ENCODE peak calls at places on chromosomes 11 and 22, in nine cellular contexts. One of them, this sample, is unnamed.

GRCh38 chr11:68214173-68215086 is 1.3 kb upstream of the KMT5B start:
- DNase-seq in tibial nerve: no peak
- DNase-seq in RPMI7951: no peak
- DNase-seq in stimulated activated CD4-positive, alpha-beta T cell treated with anti-CD3 and anti-CD28 coated beads, Interleukin-2, amount 100 ng/mL, for 48 hours: no peak
- DNase-seq in mammary epithelial cell: no peak
- DNase-seq in HEK293T: peak; percentile 30
- DNase-seq in choroid plexus epithelial cell: peak; percentile 14
- DNase-seq in H1: no peak
- DNase-seq in heart left ventricle: peak; percentile 48
- DNase-seq in this sample: peak; percentile 21

GRCh38 chr22:27581688-27582087 is 219.9 kb downstream of the MN1 start:
- DNase-seq in tibial nerve: peak; percentile 91
- DNase-seq in RPMI7951: no peak
- DNase-seq in stimulated activated CD4-positive, alpha-beta T cell treated with anti-CD3 and anti-CD28 coated beads, Interleukin-2, amount 100 ng/mL, for 48 hours: no peak
- DNase-seq in mammary epithelial cell: no peak
- DNase-seq in HEK293T: no peak
- DNase-seq in choroid plexus epithelial cell: peak; percentile 55
- DNase-seq in H1: no peak
- DNase-seq in heart left ventricle: peak; percentile 93
- DNase-seq in this sample: no peak

GRCh38 chr11:12585861-12586260 is 88.4 kb upstream of the TEAD1 start:
- DNase-seq in tibial nerve: no peak
- DNase-seq in RPMI7951: peak; percentile 38
- DNase-seq in stimulated activated CD4-positive, alpha-beta T cell treated with anti-CD3 and anti-CD28 coated beads, Interleukin-2, amount 100 ng/mL, for 48 hours: no peak
- DNase-seq in mammary epithelial cell: no peak
- DNase-seq in HEK293T: no peak
- DNase-seq in choroid plexus epithelial cell: peak; percentile 46
- DNase-seq in H1: no peak
- DNase-seq in heart left ventricle: no peak
- DNase-seq in this sample: no peak

GRCh38 chr11:3786781-3787428 is 10.4 kb downstream of the NUP98 start:
- DNase-seq in tibial nerve: no peak
- DNase-seq in RPMI7951: no peak
- DNase-seq in stimulated activated CD4-positive, alpha-beta T cell treated with anti-CD3 and anti-CD28 coated beads, Interleukin-2, amount 100 ng/mL, for 48 hours: no peak
- DNase-seq in mammary epithelial cell: no peak
- DNase-seq in HEK293T: no peak
- DNase-seq in choroid plexus epithelial cell: no peak
- DNase-seq in H1: no peak
- DNase-seq in heart left ventricle: no peak
- DNase-seq in this sample: no peak

GRCh38 chr22:17597217-17597616 is 31.3 kb downstream of the ATP6V1E1 start:
- DNase-seq in tibial nerve: no peak
- DNase-seq in RPMI7951: no peak
- DNase-seq in stimulated activated CD4-positive, alpha-beta T cell treated with anti-CD3 and anti-CD28 coated beads, Interleukin-2, amount 100 ng/mL, for 48 hours: no peak
- DNase-seq in mammary epithelial cell: no peak
- DNase-seq in HEK293T: no peak
- DNase-seq in choroid plexus epithelial cell: peak; percentile 38
- DNase-seq in H1: no peak
- DNase-seq in heart left ventricle: no peak
- DNase-seq in this sample: no peak

GRCh38 chr11:88680806-88681205 is 343.3 kb upstream of the CTSC start:
- DNase-seq in tibial nerve: no peak
- DNase-seq in RPMI7951: peak; percentile 43
- DNase-seq in stimulated activated CD4-positive, alpha-beta T cell treated with anti-CD3 and anti-CD28 coated beads, Interleukin-2, amount 100 ng/mL, for 48 hours: no peak
- DNase-seq in mammary epithelial cell: peak; percentile 92
- DNase-seq in HEK293T: no peak
- DNase-seq in choroid plexus epithelial cell: peak; percentile 10
- DNase-seq in H1: no peak
- DNase-seq in heart left ventricle: no peak
- DNase-seq in this sample: peak; percentile 88

GRCh38 chr11:94424662-94425061 is 23.4 kb upstream of the GPR83 start:
- DNase-seq in tibial nerve: no peak
- DNase-seq in RPMI7951: no peak
- DNase-seq in stimulated activated CD4-positive, alpha-beta T cell treated with anti-CD3 and anti-CD28 coated beads, Interleukin-2, amount 100 ng/mL, for 48 hours: no peak
- DNase-seq in mammary epithelial cell: no peak
- DNase-seq in HEK293T: no peak
- DNase-seq in choroid plexus epithelial cell: peak; percentile 58
- DNase-seq in H1: no peak
- DNase-seq in heart left ventricle: no peak
- DNase-seq in this sample: peak; percentile 35

GRCh38 chr22:19407649-19408606 is 23.6 kb downstream of the HIRA start:
- DNase-seq in tibial nerve: no peak
- DNase-seq in RPMI7951: peak; percentile 21
- DNase-seq in stimulated activated CD4-positive, alpha-beta T cell treated with anti-CD3 and anti-CD28 coated beads, Interleukin-2, amount 100 ng/mL, for 48 hours: no peak
- DNase-seq in mammary epithelial cell: no peak
- DNase-seq in HEK293T: no peak
- DNase-seq in choroid plexus epithelial cell: peak; percentile 34
- DNase-seq in H1: no peak
- DNase-seq in heart left ventricle: peak; percentile 58
- DNase-seq in this sample: no peak

GRCh38 chr11:35822815-35823495 is 120.9 kb upstream of the LDLRAD3 start:
- DNase-seq in tibial nerve: no peak
- DNase-seq in RPMI7951: peak; percentile 13
- DNase-seq in stimulated activated CD4-positive, alpha-beta T cell treated with anti-CD3 and anti-CD28 coated beads, Interleukin-2, amount 100 ng/mL, for 48 hours: no peak
- DNase-seq in mammary epithelial cell: no peak
- DNase-seq in HEK293T: no peak
- DNase-seq in choroid plexus epithelial cell: peak; percentile 41
- DNase-seq in H1: no peak
- DNase-seq in heart left ventricle: no peak
- DNase-seq in this sample: no peak

GRCh38 chr22:35905894-35906293 is 122.7 kb downstream of the RBFOX2 start:
- DNase-seq in tibial nerve: no peak
- DNase-seq in RPMI7951: no peak
- DNase-seq in stimulated activated CD4-positive, alpha-beta T cell treated with anti-CD3 and anti-CD28 coated beads, Interleukin-2, amount 100 ng/mL, for 48 hours: no peak
- DNase-seq in mammary epithelial cell: no peak
- DNase-seq in HEK293T: no peak
- DNase-seq in choroid plexus epithelial cell: no peak
- DNase-seq in H1: no peak
- DNase-seq in heart left ventricle: no peak
- DNase-seq in this sample: peak; percentile 37

GRCh38 chr22:35921777-35922176 is 106.8 kb downstream of the RBFOX2 start:
- DNase-seq in tibial nerve: peak; percentile 81
- DNase-seq in RPMI7951: peak; percentile 90
- DNase-seq in stimulated activated CD4-positive, alpha-beta T cell treated with anti-CD3 and anti-CD28 coated beads, Interleukin-2, amount 100 ng/mL, for 48 hours: peak; percentile 16
- DNase-seq in mammary epithelial cell: peak; percentile 87
- DNase-seq in HEK293T: peak; percentile 71
- DNase-seq in choroid plexus epithelial cell: peak; percentile 92
- DNase-seq in H1: no peak
- DNase-seq in heart left ventricle: peak; percentile 69
- DNase-seq in this sample: peak; percentile 88

GRCh38 chr11:1757861-1758610 is 5.7 kb downstream of the CTSD start:
- DNase-seq in tibial nerve: no peak
- DNase-seq in RPMI7951: no peak
- DNase-seq in stimulated activated CD4-positive, alpha-beta T cell treated with anti-CD3 and anti-CD28 coated beads, Interleukin-2, amount 100 ng/mL, for 48 hours: peak; percentile 44
- DNase-seq in mammary epithelial cell: no peak
- DNase-seq in HEK293T: no peak
- DNase-seq in choroid plexus epithelial cell: no peak
- DNase-seq in H1: no peak
- DNase-seq in heart left ventricle: peak; percentile 37
- DNase-seq in this sample: no peak

GRCh38 chr11:96257972-96258951 is 84.7 kb downstream of the MAML2 start:
- DNase-seq in tibial nerve: no peak
- DNase-seq in RPMI7951: peak; percentile 75
- DNase-seq in stimulated activated CD4-positive, alpha-beta T cell treated with anti-CD3 and anti-CD28 coated beads, Interleukin-2, amount 100 ng/mL, for 48 hours: no peak
- DNase-seq in mammary epithelial cell: no peak
- DNase-seq in HEK293T: no peak
- DNase-seq in choroid plexus epithelial cell: peak; percentile 77
- DNase-seq in H1: no peak
- DNase-seq in heart left ventricle: no peak
- DNase-seq in this sample: no peak

GRCh38 chr11:13440100-13440855 is 22.7 kb downstream of the BTBD10 start:
- DNase-seq in tibial nerve: no peak
- DNase-seq in RPMI7951: peak; percentile 87
- DNase-seq in stimulated activated CD4-positive, alpha-beta T cell treated with anti-CD3 and anti-CD28 coated beads, Interleukin-2, amount 100 ng/mL, for 48 hours: no peak
- DNase-seq in mammary epithelial cell: peak; percentile 93
- DNase-seq in HEK293T: peak; percentile 43
- DNase-seq in choroid plexus epithelial cell: peak; percentile 96
- DNase-seq in H1: no peak
- DNase-seq in heart left ventricle: no peak
- DNase-seq in this sample: peak; percentile 92

GRCh38 chr11:10550503-10550902 is 9.5 kb upstream of the RNF141 start:
- DNase-seq in tibial nerve: no peak
- DNase-seq in RPMI7951: peak; percentile 61
- DNase-seq in stimulated activated CD4-positive, alpha-beta T cell treated with anti-CD3 and anti-CD28 coated beads, Interleukin-2, amount 100 ng/mL, for 48 hours: no peak
- DNase-seq in mammary epithelial cell: peak; percentile 63
- DNase-seq in HEK293T: no peak
- DNase-seq in choroid plexus epithelial cell: peak; percentile 72
- DNase-seq in H1: no peak
- DNase-seq in heart left ventricle: no peak
- DNase-seq in this sample: peak; percentile 49

GRCh38 chr11:95505927-95506426 is 275.0 kb upstream of the SESN3 start:
- DNase-seq in tibial nerve: no peak
- DNase-seq in RPMI7951: peak; percentile 45
- DNase-seq in stimulated activated CD4-positive, alpha-beta T cell treated with anti-CD3 and anti-CD28 coated beads, Interleukin-2, amount 100 ng/mL, for 48 hours: no peak
- DNase-seq in mammary epithelial cell: peak; percentile 74
- DNase-seq in HEK293T: no peak
- DNase-seq in choroid plexus epithelial cell: peak; percentile 85
- DNase-seq in H1: no peak
- DNase-seq in heart left ventricle: no peak
- DNase-seq in this sample: peak; percentile 28

GRCh38 chr22:42959472-42960145 is 55.3 kb downstream of the PACSIN2 start:
- DNase-seq in tibial nerve: peak; percentile 60
- DNase-seq in RPMI7951: peak; percentile 41
- DNase-seq in stimulated activated CD4-positive, alpha-beta T cell treated with anti-CD3 and anti-CD28 coated beads, Interleukin-2, amount 100 ng/mL, for 48 hours: no peak
- DNase-seq in mammary epithelial cell: peak; percentile 83
- DNase-seq in HEK293T: peak; percentile 63
- DNase-seq in choroid plexus epithelial cell: peak; percentile 98
- DNase-seq in H1: no peak
- DNase-seq in heart left ventricle: peak; percentile 66
- DNase-seq in this sample: peak; percentile 83

GRCh38 chr11:35541621-35542375 is 16.4 kb upstream of the PAMR1 start:
- DNase-seq in tibial nerve: peak; percentile 65
- DNase-seq in RPMI7951: peak; percentile 34
- DNase-seq in stimulated activated CD4-positive, alpha-beta T cell treated with anti-CD3 and anti-CD28 coated beads, Interleukin-2, amount 100 ng/mL, for 48 hours: no peak
- DNase-seq in mammary epithelial cell: no peak
- DNase-seq in HEK293T: no peak
- DNase-seq in choroid plexus epithelial cell: peak; percentile 94
- DNase-seq in H1: no peak
- DNase-seq in heart left ventricle: peak; percentile 57
- DNase-seq in this sample: peak; percentile 48

GRCh38 chr11:119793335-119793984 is 64.5 kb upstream of the NECTIN1 start:
- DNase-seq in tibial nerve: no peak
- DNase-seq in RPMI7951: peak; percentile 43
- DNase-seq in stimulated activated CD4-positive, alpha-beta T cell treated with anti-CD3 and anti-CD28 coated beads, Interleukin-2, amount 100 ng/mL, for 48 hours: no peak
- DNase-seq in mammary epithelial cell: no peak
- DNase-seq in HEK293T: no peak
- DNase-seq in choroid plexus epithelial cell: peak; percentile 65
- DNase-seq in H1: no peak
- DNase-seq in heart left ventricle: no peak
- DNase-seq in this sample: no peak

GRCh38 chr11:119810478-119811232 is 81.7 kb upstream of the NECTIN1 start:
- DNase-seq in tibial nerve: no peak
- DNase-seq in RPMI7951: peak; percentile 35
- DNase-seq in stimulated activated CD4-positive, alpha-beta T cell treated with anti-CD3 and anti-CD28 coated beads, Interleukin-2, amount 100 ng/mL, for 48 hours: no peak
- DNase-seq in mammary epithelial cell: peak; percentile 38
- DNase-seq in HEK293T: no peak
- DNase-seq in choroid plexus epithelial cell: peak; percentile 47
- DNase-seq in H1: no peak
- DNase-seq in heart left ventricle: no peak
- DNase-seq in this sample: peak; percentile 35

GRCh38 chr11:45625611-45626010 is 39.8 kb downstream of the CHST1 start:
- DNase-seq in tibial nerve: no peak
- DNase-seq in RPMI7951: no peak
- DNase-seq in stimulated activated CD4-positive, alpha-beta T cell treated with anti-CD3 and anti-CD28 coated beads, Interleukin-2, amount 100 ng/mL, for 48 hours: no peak
- DNase-seq in mammary epithelial cell: no peak
- DNase-seq in HEK293T: no peak
- DNase-seq in choroid plexus epithelial cell: no peak
- DNase-seq in H1: no peak
- DNase-seq in heart left ventricle: no peak
- DNase-seq in this sample: no peak

GRCh38 chr22:44359496-44360110 is 46.9 kb upstream of the SHISAL1 start:
- DNase-seq in tibial nerve: no peak
- DNase-seq in RPMI7951: no peak
- DNase-seq in stimulated activated CD4-positive, alpha-beta T cell treated with anti-CD3 and anti-CD28 coated beads, Interleukin-2, amount 100 ng/mL, for 48 hours: no peak
- DNase-seq in mammary epithelial cell: no peak
- DNase-seq in HEK293T: no peak
- DNase-seq in choroid plexus epithelial cell: no peak
- DNase-seq in H1: no peak
- DNase-seq in heart left ventricle: peak; percentile 13
- DNase-seq in this sample: no peak

GRCh38 chr22:42343551-42344081 is 73.2 kb upstream of the TCF20 start:
- DNase-seq in tibial nerve: no peak
- DNase-seq in RPMI7951: no peak
- DNase-seq in stimulated activated CD4-positive, alpha-beta T cell treated with anti-CD3 and anti-CD28 coated beads, Interleukin-2, amount 100 ng/mL, for 48 hours: no peak
- DNase-seq in mammary epithelial cell: no peak
- DNase-seq in HEK293T: peak; percentile 67
- DNase-seq in choroid plexus epithelial cell: no peak
- DNase-seq in H1: no peak
- DNase-seq in heart left ventricle: no peak
- DNase-seq in this sample: no peak

GRCh38 chr22:48936391-48936790 is 891.3 kb downstream of the BRD1 start:
- DNase-seq in tibial nerve: no peak
- DNase-seq in RPMI7951: no peak
- DNase-seq in stimulated activated CD4-positive, alpha-beta T cell treated with anti-CD3 and anti-CD28 coated beads, Interleukin-2, amount 100 ng/mL, for 48 hours: no peak
- DNase-seq in mammary epithelial cell: no peak
- DNase-seq in HEK293T: no peak
- DNase-seq in choroid plexus epithelial cell: no peak
- DNase-seq in H1: no peak
- DNase-seq in heart left ventricle: no peak
- DNase-seq in this sample: no peak